ENCODE peak calls at places on chromosomes 11 and 22, in seven cellular contexts. F is MM.1S; L is stimulated activated CD8-positive, alpha-beta memory T cell treated with anti-CD3 and anti-CD28 coated beads, Interleukin-4, amount 100 ng/mL, for 1 hour; Z is posterior vena cava; Q is fibroblast of the aortic adventitia; N is GM10248; H is hypothalamus. T is an unnamed sample.

GRCh38 chr11:47523491-47524199 is 29.3 kb downstream of the CELF1 start:
- DNase-seq in H (peak), L (no peak), F (peak), Z (no peak), N (no peak), Q (peak), T (no peak)

GRCh38 chr11:69442807-69443137 is 38.7 kb upstream of the LINC01488 start:
- DNase-seq in F (no peak), N (no peak), Z (peak), L (no peak), H (no peak), Q (peak), T (no peak)

GRCh38 chr11:72669527-72669926 is 4.7 kb downstream of the PDE2A start:
- DNase-seq in H (no peak), Q (no peak), Z (no peak), F (no peak), L (no peak), N (no peak), T (peak)

GRCh38 chr11:113587318-113587739 is 112.1 kb upstream of the DRD2 start:
- DNase-seq in H (no peak), N (no peak), Q (no peak), F (no peak), Z (no peak), L (no peak), T (no peak)

GRCh38 chr11:117438371-117439000 is 110.8 kb downstream of the CEP164 start:
- DNase-seq in H (peak), Z (peak), L (no peak), F (no peak), Q (no peak), N (peak), T (no peak)

GRCh38 chr11:69774354-69775162 is 583 bp downstream of the FGF4 start:
- DNase-seq in H (no peak), Z (no peak), L (no peak), Q (no peak), F (no peak), N (no peak), T (no peak)

GRCh38 chr11:45182902-45183301 is 36.5 kb downstream of the PRDM11 start:
- DNase-seq in N (no peak), Q (peak), F (no peak), Z (peak), H (no peak), L (no peak), T (no peak)

GRCh38 chr11:115996808-115997188 is 492.6 kb upstream of the CADM1 start:
- DNase-seq in Q (no peak), H (no peak), F (no peak), N (no peak), Z (no peak), L (no peak), T (no peak)

GRCh38 chr11:66002648-66003225 is 434 bp downstream of the BANF1 start:
- DNase-seq in L (peak), N (peak), Q (peak), F (peak), H (no peak), Z (no peak), T (no peak)

GRCh38 chr11:118342503-118343161 is at the start of gene CD3D:
- DNase-seq in Q (no peak), N (no peak), H (no peak), Z (no peak), L (no peak), F (no peak), T (no peak)

GRCh38 chr11:82867495-82868082 is 32.6 kb downstream of the PRCP start:
- DNase-seq in H (peak), L (peak), N (peak), Z (no peak), F (peak), Q (peak), T (peak)

GRCh38 chr22:38104084-38104483 is 6.4 kb downstream of the BAIAP2L2 start:
- DNase-seq in L (no peak), F (peak), N (no peak), H (no peak), Q (peak), Z (no peak), T (no peak)

GRCh38 chr11:35390737-35391682 is 28.3 kb downstream of the SLC1A2 start:
- DNase-seq in Z (no peak), H (no peak), Q (peak), L (no peak), N (peak), F (no peak), T (peak)

GRCh38 chr11:42521994-42522393 is 789.8 kb upstream of the API5 start:
- DNase-seq in F (no peak), Z (no peak), N (no peak), H (no peak), Q (peak), L (no peak), T (no peak)

T was measured in GM12878.